ENCODE peak calls at places on chromosomes 12 and 14, in eight cellular contexts. J, F, Z, R, X, K, P and S are unnamed samples.

GRCh38 chr12:132053338-132054330 is 90.5 kb downstream of the DDX51 start:
- DNase-seq in J (no peak), F (no peak), Z (no peak), R (no peak), X (no peak), K (no peak), P (no peak), S (no peak)

GRCh38 chr12:95277139-95277538 is 59.5 kb downstream of the VEZT start:
- DNase-seq in J (no peak), F (no peak), Z (no peak), R (peak), X (no peak), K (no peak), P (no peak), S (no peak)

GRCh38 chr12:113075137-113075683 is 18.7 kb downstream of the DTX1 start:
- DNase-seq in J (no peak), F (no peak), Z (no peak), R (no peak), X (no peak), K (no peak), P (peak), S (no peak)

GRCh38 chr12:89411846-89412245 is 59.5 kb upstream of the DUSP6 start:
- DNase-seq in J (no peak), F (no peak), Z (no peak), R (no peak), X (no peak), K (no peak), P (no peak), S (no peak)

GRCh38 chr12:4139191-4139590 is 134.4 kb upstream of the CCND2 start:
- DNase-seq in J (no peak), F (no peak), Z (no peak), R (no peak), X (no peak), K (no peak), P (no peak), S (no peak)

GRCh38 chr12:62744551-62744950 is 190.4 kb downstream of the PPM1H start:
- DNase-seq in J (no peak), F (no peak), Z (no peak), R (no peak), X (no peak), K (no peak), P (no peak), S (peak)

GRCh38 chr12:49636979-49637378 is 13.6 kb downstream of the PRPF40B start:
- DNase-seq in J (peak), F (peak), Z (no peak), R (peak), X (peak), K (peak), P (no peak), S (peak)

GRCh38 chr12:123094349-123095073 is 56.4 kb downstream of the PITPNM2 start:
- DNase-seq in J (peak), F (peak), Z (no peak), R (no peak), X (peak), K (peak), P (no peak), S (no peak)

GRCh38 chr12:6211421-6211869 is 11.2 kb downstream of the CD9 start:
- DNase-seq in J (no peak), F (no peak), Z (no peak), R (no peak), X (no peak), K (no peak), P (no peak), S (no peak)

GRCh38 chr14:73238262-73238852 is 1.1 kb downstream of the PAPLN start:
- DNase-seq in J (no peak), F (peak), Z (no peak), R (peak), X (no peak), K (peak), P (no peak), S (peak)

GRCh38 chr14:25220514-25220913 is 170.6 kb upstream of the STXBP6 start:
- DNase-seq in J (no peak), F (no peak), Z (no peak), R (no peak), X (no peak), K (no peak), P (no peak), S (no peak)

GRCh38 chr14:56195219-56195618 is 77.0 kb downstream of the PELI2 start:
- DNase-seq in J (no peak), F (no peak), Z (no peak), R (no peak), X (no peak), K (no peak), P (no peak), S (no peak)

GRCh38 chr12:25924535-25925001 is 33.9 kb upstream of the RASSF8 start:
- DNase-seq in J (peak), F (no peak), Z (no peak), R (peak), X (no peak), K (no peak), P (no peak), S (peak)

GRCh38 chr14:96888593-96888992 is 91.4 kb downstream of the VRK1 start:
- DNase-seq in J (no peak), F (no peak), Z (no peak), R (no peak), X (peak), K (no peak), P (no peak), S (no peak)

GRCh38 chr12:97681612-97682504 is 219.3 kb downstream of the RMST start:
- DNase-seq in J (no peak), F (no peak), Z (no peak), R (no peak), X (no peak), K (no peak), P (peak), S (no peak)

GRCh38 chr12:131833896-131834641 is 5.9 kb downstream of the MMP17 start:
- DNase-seq in J (peak), F (no peak), Z (peak), R (no peak), X (peak), K (no peak), P (no peak), S (peak)

GRCh38 chr14:74871819-74872218 is 4.1 kb downstream of the PROX2 start:
- DNase-seq in J (no peak), F (no peak), Z (no peak), R (no peak), X (no peak), K (no peak), P (no peak), S (no peak)

GRCh38 chr12:15842106-15842505 is 40.1 kb upstream of the STRAP start:
- DNase-seq in J (peak), F (no peak), Z (no peak), R (no peak), X (no peak), K (no peak), P (no peak), S (no peak)

GRCh38 chr12:62632521-62632920 is 165.9 kb downstream of the MON2 start:
- DNase-seq in J (no peak), F (no peak), Z (peak), R (peak), X (no peak), K (peak), P (no peak), S (peak)

GRCh38 chr14:30521899-30522736 is 36.8 kb upstream of the G2E3 start:
- DNase-seq in J (peak), F (peak), Z (no peak), R (peak), X (peak), K (peak), P (peak), S (peak)

GRCh38 chr12:27999521-27999920 is 27.0 kb upstream of the PTHLH start:
- DNase-seq in J (no peak), F (no peak), Z (no peak), R (no peak), X (no peak), K (no peak), P (no peak), S (no peak)
- TF ChIP-seq CTCF in J (no peak), F (no peak), Z (no peak), R (no peak), X (no peak), K (no peak), P (no peak), S (no peak)

GRCh38 chr12:133181238-133181959 is at the start of gene ZNF268:
- DNase-seq in J (peak), F (peak), Z (peak), R (peak), X (peak), K (peak), P (peak), S (peak)
- TF ChIP-seq POLR2A in J (peak), F (no peak), Z (peak), R (peak), X (peak), K (peak), P (peak), S (peak)

DNA sequence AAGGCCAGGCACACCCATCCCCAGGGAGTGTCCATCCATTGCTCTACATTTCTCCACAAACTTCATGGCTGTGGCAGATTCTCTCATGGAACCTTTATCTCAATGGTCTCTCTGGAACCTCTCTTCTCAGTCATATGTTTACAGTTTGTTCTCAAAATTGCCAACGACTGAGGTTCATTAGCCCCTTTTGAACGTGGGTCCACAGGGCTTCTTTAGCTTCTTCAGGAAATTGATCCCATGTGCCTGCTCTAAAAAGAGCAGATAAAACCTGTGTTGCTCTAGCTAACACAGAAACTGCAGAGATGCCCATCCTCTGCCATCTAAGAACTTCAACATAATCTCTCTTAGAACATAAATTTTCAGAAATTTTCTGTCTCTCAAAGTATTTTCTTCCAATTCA is at the start of gene OR6C4:
- DNase-seq in J (no peak), F (no peak), Z (no peak), R (no peak), X (no peak), K (no peak), P (no peak), S (no peak)
- TF ChIP-seq MAX in J (no peak), F (no peak), Z (no peak), R (no peak), X (no peak), K (no peak), P (no peak), S (no peak)

GRCh38 chr12:30515351-30515750 is 180.3 kb downstream of the IPO8 start:
- DNase-seq in J (peak), F (peak), Z (no peak), R (peak), X (no peak), K (peak), P (no peak), S (peak)

GRCh38 chr12:30519535-30519934 is 176.1 kb downstream of the IPO8 start:
- DNase-seq in J (no peak), F (no peak), Z (no peak), R (no peak), X (no peak), K (no peak), P (no peak), S (no peak)

GRCh38 chr12:30517320-30517719 is 178.3 kb downstream of the IPO8 start:
- DNase-seq in J (no peak), F (no peak), Z (no peak), R (no peak), X (no peak), K (no peak), P (no peak), S (no peak)

GRCh38 chr12:30514666-30515065 is 181.0 kb downstream of the IPO8 start:
- DNase-seq in J (no peak), F (no peak), Z (no peak), R (no peak), X (no peak), K (no peak), P (no peak), S (no peak)
- TF ChIP-seq CTCF in J (no peak), F (no peak), Z (no peak), R (no peak), X (no peak), K (no peak), P (no peak), S (no peak)

DNA sequence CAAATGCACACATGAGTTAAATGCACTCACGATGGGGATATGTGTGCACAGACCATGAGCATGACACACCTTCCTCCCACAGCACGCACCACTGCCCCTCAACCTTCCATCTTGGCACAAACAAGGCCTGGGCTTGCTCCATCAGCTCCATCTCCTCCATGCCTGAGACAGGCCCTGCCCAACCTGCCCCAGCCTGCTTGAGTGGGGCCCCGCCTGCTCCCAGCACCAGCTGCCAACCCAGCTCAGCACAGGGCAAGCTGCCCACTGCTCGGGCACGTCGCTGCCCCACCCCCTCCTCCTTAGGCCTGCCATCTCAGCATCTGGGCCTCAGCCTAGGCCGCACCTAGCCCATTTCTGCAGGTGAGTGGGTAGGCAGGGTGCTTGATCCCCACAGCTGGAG is 27.6 kb upstream of the KRT78 start:
- DNase-seq in J (peak), F (no peak), Z (no peak), R (no peak), X (no peak), K (no peak), P (no peak), S (no peak)
- TF ChIP-seq POLR2A in J (no peak), F (no peak), Z (no peak), R (no peak), X (no peak), K (no peak), P (no peak), S (no peak)

DNA sequence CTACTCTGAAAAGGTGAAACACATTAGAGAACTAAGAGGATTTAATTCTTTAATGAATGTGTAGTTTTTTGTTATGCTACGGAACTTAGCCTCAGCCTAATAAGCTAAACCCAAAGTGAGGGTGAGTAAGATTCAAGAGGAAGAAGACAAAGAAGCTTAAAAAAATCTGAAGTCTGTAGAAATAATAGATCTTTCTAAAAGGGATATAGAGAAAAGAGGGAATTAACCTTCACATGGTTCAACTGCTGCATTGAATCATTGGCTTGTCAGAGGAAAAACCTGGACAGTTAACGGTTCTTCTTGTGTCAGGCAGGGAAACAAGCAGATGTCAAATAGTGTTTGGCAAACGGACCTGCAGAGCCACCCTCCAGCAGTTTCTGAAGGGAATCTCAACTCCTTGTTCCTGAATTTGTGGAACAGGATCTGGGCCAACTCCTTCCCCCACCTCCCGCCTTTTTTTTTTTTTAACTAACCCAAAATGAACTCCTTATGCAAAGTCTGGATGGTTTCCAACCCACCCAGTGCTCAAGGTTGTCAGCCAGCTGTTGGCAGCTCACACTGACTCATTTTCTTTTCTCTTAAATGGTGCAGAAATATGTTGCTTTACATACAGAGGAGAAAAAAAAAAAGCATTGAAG is 187.2 kb downstream of the CAND1 start:
- DNase-seq in J (no peak), F (no peak), Z (no peak), R (no peak), X (no peak), K (no peak), P (no peak), S (no peak)
- TF ChIP-seq MAX in J (no peak), F (no peak), Z (no peak), R (no peak), X (no peak), K (no peak), P (no peak), S (no peak)

DNA sequence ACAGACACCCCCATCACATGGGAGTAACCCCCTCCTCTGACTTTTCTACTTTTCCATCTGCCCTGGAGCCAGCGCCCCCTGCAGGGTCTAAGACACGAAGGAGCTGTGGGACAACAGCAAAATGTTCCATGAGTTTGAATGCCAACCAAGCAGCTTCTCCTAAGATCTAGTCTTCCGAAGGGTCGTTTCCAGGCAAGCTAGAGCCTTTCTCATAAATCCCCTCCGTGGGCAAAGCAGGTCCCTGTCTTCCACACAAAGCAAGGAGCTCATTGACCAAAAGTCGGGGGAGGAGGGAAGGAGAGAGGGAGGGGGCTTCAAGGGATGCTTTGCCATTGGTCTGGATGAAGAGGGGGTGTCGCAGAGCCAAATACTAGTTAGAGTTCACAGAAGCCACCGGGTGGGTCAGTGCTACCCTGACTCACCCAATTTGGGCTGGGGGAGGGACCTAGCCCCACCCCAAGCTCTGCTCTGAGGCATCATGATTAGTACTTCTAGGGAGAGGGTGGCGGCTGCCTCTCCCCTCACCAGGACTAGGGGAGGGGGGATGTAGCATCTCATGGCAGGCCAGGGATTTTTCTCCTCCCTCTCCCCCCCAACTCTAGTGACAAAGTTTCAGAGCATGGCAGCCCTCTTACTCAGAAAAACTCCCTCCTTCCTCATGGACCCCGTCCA is 1.6 kb downstream of the MSI1 start:
- DNase-seq in J (peak), F (no peak), Z (peak), R (no peak), X (peak), K (no peak), P (no peak), S (peak)
- TF ChIP-seq CTCF in J (peak), F (no peak), Z (peak), R (peak), X (peak), K (peak), P (no peak), S (peak)